ENCODE peak calls at places on chromosomes 7 and 10, in four cellular contexts. Q is DND-41; V is naive thymus-derived CD4-positive, alpha-beta T cell; T is astrocyte of the cerebellum. G is an unnamed sample.

GRCh38 chr10:66822801-66823200 is 103.0 kb upstream of the LRRTM3 start:
- DNase-seq in Q (no peak), V (no peak), T (no peak), G (no peak)

GRCh38 chr7:133742709-133743538 is 384.2 kb upstream of the LRGUK start:
- DNase-seq in Q (peak), V (no peak), T (peak), G (no peak)

GRCh38 chr10:14945097-14945496 is 8.8 kb downstream of the DCLRE1C start:
- DNase-seq in Q (no peak), V (no peak), T (no peak), G (no peak)

GRCh38 chr7:137231167-137231566 is 112.4 kb downstream of the PTN start:
- DNase-seq in Q (no peak), V (no peak), T (no peak), G (no peak)

GRCh38 chr10:74612195-74612594 is 214.2 kb upstream of the KAT6B start:
- DNase-seq in Q (no peak), V (no peak), T (no peak), G (no peak)

GRCh38 chr10:77768046-77768445 is 130.4 kb upstream of the KCNMA1 start:
- DNase-seq in Q (no peak), V (no peak), T (no peak), G (no peak)

GRCh38 chr7:27367179-27367929 is 124.8 kb downstream of the EVX1 start:
- DNase-seq in Q (no peak), V (no peak), T (no peak), G (no peak)

GRCh38 chr7:28784166-28784870 is 173.8 kb downstream of the TRIL start:
- DNase-seq in Q (peak), V (no peak), T (peak), G (no peak)

GRCh38 chr10:98371421-98371820 is 43.6 kb downstream of the PYROXD2 start:
- DNase-seq in Q (no peak), V (no peak), T (no peak), G (no peak)

GRCh38 chr10:536371-536925 is 153.0 kb downstream of the DIP2C start:
- DNase-seq in Q (no peak), V (no peak), T (no peak), G (no peak)

GRCh38 chr7:106679153-106679931 is 18.4 kb upstream of the CCDC71L start:
- DNase-seq in Q (no peak), V (no peak), T (no peak), G (peak)

GRCh38 chr10:64091889-64092288 is 570.7 kb downstream of the REEP3 start:
- DNase-seq in Q (no peak), V (no peak), T (no peak), G (no peak)

GRCh38 chr7:1160665-1161010 is 642 bp upstream of the ZFAND2A start:
- DNase-seq in Q (peak), V (no peak), T (no peak), G (no peak)

GRCh38 chr10:12196531-12197211 is 683 bp downstream of the CDC123 start:
- DNase-seq in Q (no peak), V (no peak), T (no peak), G (no peak)

GRCh38 chr10:123144697-123145541 is 3.0 kb upstream of the HMX2 start:
- DNase-seq in Q (no peak), V (no peak), T (no peak), G (no peak)

GRCh38 chr7:86574006-86574405 is 69.7 kb upstream of the GRM3 start:
- DNase-seq in Q (no peak), V (no peak), T (no peak), G (no peak)

GRCh38 chr10:4022473-4022872 is 237.5 kb upstream of the KLF6 start:
- DNase-seq in Q (no peak), V (no peak), T (no peak), G (peak)

GRCh38 chr10:26815500-26815899 is 45.3 kb downstream of the ABI1 start:
- DNase-seq in Q (no peak), V (no peak), T (no peak), G (no peak)

GRCh38 chr7:27182861-27183681 is 2.0 kb downstream of the HOXA11 start:
- DNase-seq in Q (no peak), V (no peak), T (no peak), G (no peak)

GRCh38 chr10:99431190-99431549 is 746 bp upstream of the GOT1 start:
- DNase-seq in Q (peak), V (no peak), T (no peak), G (peak)

GRCh38 chr10:86673827-86674581 is 5.7 kb downstream of the LDB3 start:
- DNase-seq in Q (no peak), V (no peak), T (no peak), G (no peak)

GRCh38 chr10:132536241-132536963 is 1.2 kb upstream of the INPP5A start:
- DNase-seq in Q (no peak), V (no peak), T (no peak), G (no peak)

GRCh38 chr10:49282879-49283321 is 16.1 kb upstream of the C10orf71 start:
- DNase-seq in Q (no peak), V (no peak), T (no peak), G (no peak)

GRCh38 chr7:127252736-127253288 is at the start of gene GRM8:
- DNase-seq in Q (no peak), V (no peak), T (no peak), G (no peak)

GRCh38 chr10:79185067-79185774 is 116.5 kb downstream of the ZMIZ1 start:
- DNase-seq in Q (no peak), V (no peak), T (no peak), G (no peak)

GRCh38 chr10:52539463-52539862 is 225.4 kb downstream of the DKK1 start:
- DNase-seq in Q (no peak), V (no peak), T (peak), G (no peak)

GRCh38 chr10:8122970-8123369 is 68.5 kb downstream of the GATA3 start:
- DNase-seq in Q (no peak), V (no peak), T (no peak), G (no peak)

GRCh38 chr10:8116926-8117493 is 62.5 kb downstream of the GATA3 start:
- DNase-seq in Q (no peak), V (no peak), T (no peak), G (no peak)

GRCh38 chr10:8124436-8124835 is 69.9 kb downstream of the GATA3 start:
- DNase-seq in Q (no peak), V (no peak), T (no peak), G (no peak)

GRCh38 chr10:8116474-8116873 is 62.0 kb downstream of the GATA3 start:
- DNase-seq in Q (no peak), V (no peak), T (no peak), G (no peak)

GRCh38 chr10:8121199-8121890 is 66.9 kb downstream of the GATA3 start:
- DNase-seq in Q (no peak), V (no peak), T (no peak), G (no peak)
- H3K4me3 ChIP-seq in Q (no peak), V (no peak), T (no peak), G (no peak)

GRCh38 chr7:20785211-20786048 is 1.3 kb downstream of the SP8 start:
- DNase-seq in Q (no peak), V (no peak), T (no peak), G (no peak)

GRCh38 chr7:20786049-20786412 is 655 bp downstream of the SP8 start:
- DNase-seq in Q (no peak), V (no peak), T (no peak), G (no peak)

GRCh38 chr7:20783716-20784310 is 2.9 kb downstream of the SP8 start:
- DNase-seq in Q (no peak), V (no peak), T (no peak), G (no peak)

GRCh38 chr7:20783131-20783715 is 3.5 kb downstream of the SP8 start:
- DNase-seq in Q (no peak), V (no peak), T (no peak), G (no peak)

GRCh38 chr7:20784311-20785210 is 2.1 kb downstream of the SP8 start:
- DNase-seq in Q (no peak), V (no peak), T (no peak), G (no peak)
- H3K4me3 ChIP-seq in Q (no peak), V (no peak), T (no peak), G (no peak)

GRCh38 chr7:80660939-80661338 is 22.5 kb downstream of the CD36 start:
- DNase-seq in Q (no peak), V (no peak), T (no peak), G (no peak)

GRCh38 chr7:80661729-80662128 is 23.3 kb downstream of the CD36 start:
- DNase-seq in Q (no peak), V (no peak), T (no peak), G (no peak)

GRCh38 chr7:80659120-80660055 is 20.9 kb downstream of the CD36 start:
- DNase-seq in Q (no peak), V (no peak), T (peak), G (peak)

GRCh38 chr7:80665526-80665925 is 27.1 kb downstream of the CD36 start:
- DNase-seq in Q (no peak), V (no peak), T (no peak), G (no peak)

DNA sequence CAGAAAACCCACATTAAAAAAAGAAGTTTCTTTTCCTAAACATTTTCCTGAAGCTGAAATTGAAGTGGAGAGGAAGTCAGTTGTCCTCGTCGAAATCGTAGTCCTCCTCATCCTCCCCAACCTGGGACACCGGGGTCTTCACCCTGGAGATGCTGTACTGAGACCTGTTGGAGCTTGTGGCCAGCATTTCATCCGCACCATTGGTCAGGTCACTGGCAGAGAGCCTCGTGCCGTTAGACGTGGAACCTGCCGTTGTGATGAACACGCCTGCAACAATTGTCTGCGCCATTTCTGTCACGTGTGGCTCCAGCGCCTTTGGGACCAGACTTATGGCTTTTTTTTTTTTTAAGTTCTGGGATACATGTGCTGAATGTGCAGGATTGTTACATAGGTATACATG is 23.8 kb downstream of the CD36 start:
- DNase-seq in Q (no peak), V (no peak), T (no peak), G (no peak)
- H3K4me3 ChIP-seq in Q (no peak), V (no peak), T (no peak), G (no peak)

GRCh38 chr10:58994226-58995057 is 182.0 kb upstream of the PHYHIPL start:
- DNase-seq in Q (no peak), V (no peak), T (no peak), G (no peak)

GRCh38 chr10:58996063-58996462 is 180.4 kb upstream of the PHYHIPL start:
- DNase-seq in Q (no peak), V (no peak), T (no peak), G (no peak)

GRCh38 chr10:58993480-58994221 is 182.8 kb upstream of the PHYHIPL start:
- DNase-seq in Q (no peak), V (no peak), T (no peak), G (no peak)

GRCh38 chr10:58996866-58997265 is 179.6 kb upstream of the PHYHIPL start:
- DNase-seq in Q (no peak), V (no peak), T (no peak), G (no peak)

GRCh38 chr10:58995058-58995596 is 181.3 kb upstream of the PHYHIPL start:
- DNase-seq in Q (no peak), V (no peak), T (no peak), G (no peak)
- H3K4me3 ChIP-seq in Q (no peak), V (no peak), T (no peak), G (no peak)

GRCh38 chr10:96090463-96090800 is 39.7 kb upstream of the ZNF518A start:
- DNase-seq in Q (no peak), V (no peak), T (no peak), G (no peak)

GRCh38 chr10:96092999-96093767 is 36.9 kb upstream of the ZNF518A start:
- DNase-seq in Q (no peak), V (no peak), T (no peak), G (no peak)

GRCh38 chr10:96089116-96089515 is 41.0 kb upstream of the ZNF518A start:
- DNase-seq in Q (no peak), V (no peak), T (no peak), G (no peak)

GRCh38 chr10:96093948-96094347 is 36.1 kb upstream of the ZNF518A start:
- DNase-seq in Q (no peak), V (no peak), T (no peak), G (no peak)

DNA sequence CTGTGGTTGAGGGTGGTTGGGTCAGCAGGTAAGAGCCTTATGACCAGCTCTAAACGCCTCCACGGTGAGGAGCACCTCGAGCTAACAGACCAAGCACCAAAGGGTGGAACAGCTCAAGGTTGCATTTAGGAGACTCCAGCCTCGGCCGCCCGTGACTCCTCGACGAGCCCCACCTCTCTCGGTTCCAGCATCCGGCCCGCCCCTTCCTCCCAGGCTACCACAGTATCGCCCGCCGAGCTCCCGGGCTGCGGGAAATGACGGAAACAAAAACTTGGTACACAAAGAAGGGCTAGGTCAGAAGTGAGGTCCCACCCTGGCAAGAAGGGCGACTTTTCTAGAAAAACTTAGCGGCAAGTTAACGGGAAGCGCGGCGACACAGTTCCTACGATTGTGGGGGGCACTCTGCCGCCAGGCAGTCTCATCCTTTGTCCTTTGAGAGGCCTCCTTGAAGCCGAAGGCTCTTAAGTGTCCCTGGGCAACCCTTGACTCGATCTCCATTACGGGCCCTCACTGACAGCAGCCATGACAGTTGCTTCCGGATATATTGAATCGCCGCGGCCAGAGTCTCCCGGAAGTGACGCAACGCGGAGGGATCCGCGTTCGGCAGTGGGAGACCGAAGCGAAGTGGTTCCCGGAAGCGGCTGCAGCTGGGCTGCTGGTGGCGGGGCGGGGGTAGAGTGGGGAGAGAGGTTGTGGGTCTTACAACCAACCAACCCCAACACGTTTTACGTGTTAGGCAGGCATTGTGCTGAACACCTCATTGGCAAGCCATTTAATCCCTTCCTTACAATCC is 40.2 kb upstream of the ZNF518A start:
- DNase-seq in Q (peak), V (peak), T (peak), G (peak)
- H3K4me3 ChIP-seq in Q (peak), V (peak), T (peak), G (peak)

G was measured in BJ.